ENCODE peak calls at places on chromosomes 11 and 22, in six cellular contexts. One of them, this sample, is unnamed.
A peak's percentile ranks its signal among the peaks of the same experiment; 100 is the strongest.

GRCh38 chr22:30968015-30968923 is at the start of gene MORC2:
- DNase-seq in right lobe of liver: peak; percentile 76
- DNase-seq in AG09309: no peak
- DNase-seq in nephron progenitor cell: no peak
- DNase-seq in cardiac muscle cell: no peak
- DNase-seq in breast epithelium: no peak
- DNase-seq in this sample: peak; percentile 69

GRCh38 chr11:93498099-93499040 is 44.8 kb downstream of the SMCO4 start:
- DNase-seq in right lobe of liver: no peak
- DNase-seq in cardiac muscle cell: no peak
- DNase-seq in nephron progenitor cell: no peak
- DNase-seq in breast epithelium: no peak
- DNase-seq in AG09309: no peak
- DNase-seq in this sample: no peak

GRCh38 chr11:66420671-66421476 is at the start of gene NPAS4:
- DNase-seq in AG09309: no peak
- DNase-seq in cardiac muscle cell: peak; percentile 32
- DNase-seq in breast epithelium: no peak
- DNase-seq in nephron progenitor cell: peak; percentile 26
- DNase-seq in right lobe of liver: no peak
- DNase-seq in this sample: no peak

GRCh38 chr11:78161346-78161745 is 21.9 kb upstream of the ALG8 start:
- DNase-seq in AG09309: no peak
- DNase-seq in cardiac muscle cell: no peak
- DNase-seq in right lobe of liver: no peak
- DNase-seq in nephron progenitor cell: no peak
- DNase-seq in breast epithelium: no peak
- DNase-seq in this sample: no peak

GRCh38 chr11:68014157-68014965 is 4.2 kb downstream of the ALDH3B1 start:
- DNase-seq in AG09309: peak; percentile 45
- DNase-seq in breast epithelium: no peak
- DNase-seq in right lobe of liver: no peak
- DNase-seq in cardiac muscle cell: no peak
- DNase-seq in nephron progenitor cell: no peak
- DNase-seq in this sample: no peak

GRCh38 chr11:65429724-65430405 is 7.3 kb downstream of the NEAT1 start:
- DNase-seq in AG09309: peak; percentile 81
- DNase-seq in right lobe of liver: peak; percentile 83
- DNase-seq in cardiac muscle cell: no peak
- DNase-seq in nephron progenitor cell: no peak
- DNase-seq in breast epithelium: peak; percentile 60
- DNase-seq in this sample: no peak

GRCh38 chr22:23791737-23792645 is 5.2 kb downstream of the SMARCB1 start:
- DNase-seq in right lobe of liver: no peak
- DNase-seq in breast epithelium: no peak
- DNase-seq in AG09309: no peak
- DNase-seq in cardiac muscle cell: no peak
- DNase-seq in nephron progenitor cell: no peak
- DNase-seq in this sample: no peak

GRCh38 chr22:39309881-39310714 is 9.3 kb downstream of the RPL3 start:
- DNase-seq in breast epithelium: no peak
- DNase-seq in right lobe of liver: no peak
- DNase-seq in nephron progenitor cell: no peak
- DNase-seq in cardiac muscle cell: no peak
- DNase-seq in AG09309: no peak
- DNase-seq in this sample: no peak

DNA sequence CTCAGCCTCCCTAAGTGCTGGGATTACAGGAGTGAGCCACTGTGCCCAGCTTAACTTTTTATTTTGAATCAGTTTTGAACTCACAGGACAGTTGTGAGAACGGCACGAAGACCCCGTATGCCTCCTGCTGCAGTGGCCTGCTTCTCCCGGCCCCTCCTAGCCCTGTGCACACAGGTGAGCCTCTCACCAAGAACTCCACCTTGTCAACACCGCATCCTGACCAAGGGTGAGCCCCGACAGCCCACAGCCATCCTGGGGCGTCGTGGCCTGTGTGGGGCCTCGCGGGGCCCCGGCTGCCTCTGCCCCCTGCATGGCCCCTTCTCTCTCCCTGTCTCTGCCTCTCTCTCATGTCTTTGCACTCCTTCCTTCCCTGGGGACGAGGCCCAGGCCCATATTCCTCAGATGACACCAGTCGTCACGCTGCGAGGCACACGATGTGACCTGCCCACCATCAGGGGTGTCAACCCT is 38.8 kb downstream of the GNB1L start:
- DNase-seq in AG09309: no peak
- DNase-seq in right lobe of liver: no peak
- DNase-seq in cardiac muscle cell: no peak
- DNase-seq in nephron progenitor cell: no peak
- DNase-seq in breast epithelium: no peak
- DNase-seq in this sample: no peak
- TF ChIP-seq CTCF in AG09309: no peak
- TF ChIP-seq CTCF in right lobe of liver: no peak
- TF ChIP-seq CTCF in cardiac muscle cell: no peak
- TF ChIP-seq CTCF in nephron progenitor cell: no peak
- TF ChIP-seq CTCF in breast epithelium: no peak
- TF ChIP-seq CTCF in this sample: no peak

DNA sequence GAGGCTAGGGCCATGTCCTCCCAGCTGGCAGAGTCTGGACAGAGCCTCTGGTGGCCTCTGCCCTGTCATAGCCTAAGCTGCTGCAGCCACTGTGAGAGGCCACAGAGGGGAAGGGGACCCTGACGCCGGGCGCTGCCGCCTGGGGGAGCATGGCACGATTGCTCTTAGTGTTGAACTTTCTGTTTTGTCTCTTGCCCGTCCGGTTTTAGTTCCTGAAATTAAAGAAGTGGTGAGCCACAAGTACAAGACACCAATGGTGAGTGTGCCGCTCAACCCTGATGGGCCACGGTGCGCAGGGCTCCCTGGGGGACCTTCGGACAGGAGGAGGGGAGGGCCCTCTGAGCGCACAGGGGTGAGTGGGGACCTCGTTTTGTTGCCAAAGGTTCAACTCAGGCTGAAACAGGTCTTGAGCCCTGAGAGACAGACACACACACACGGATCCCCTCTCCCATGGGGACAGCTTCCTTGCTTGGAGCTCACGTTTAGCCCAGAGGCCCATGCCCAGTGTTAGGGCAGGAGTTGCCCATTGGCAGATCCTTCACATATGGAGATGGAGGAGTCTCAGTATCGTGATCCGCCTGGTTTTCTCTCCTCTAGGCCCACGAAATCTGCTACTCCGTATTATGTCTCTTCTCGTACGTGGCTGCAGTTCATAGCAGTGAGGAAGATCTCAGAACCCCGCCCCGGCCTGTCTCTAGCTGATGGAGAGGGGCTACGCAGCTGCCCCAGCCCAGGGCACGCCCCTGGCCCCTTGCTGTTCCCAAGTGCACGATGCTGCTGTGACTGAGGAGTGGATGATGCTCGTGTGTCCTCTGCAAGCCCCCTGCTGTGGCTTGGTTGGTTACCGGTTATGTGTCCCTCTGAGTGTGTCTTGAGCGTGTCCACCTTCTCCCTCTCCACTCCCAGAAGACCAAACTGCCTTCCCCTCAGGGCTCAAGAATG is 23.8 kb downstream of the MYBPC3 start:
- DNase-seq in AG09309: no peak
- DNase-seq in cardiac muscle cell: no peak
- DNase-seq in nephron progenitor cell: no peak
- DNase-seq in right lobe of liver: no peak
- DNase-seq in breast epithelium: no peak
- DNase-seq in this sample: no peak
- TF ChIP-seq CTCF in AG09309: no peak
- TF ChIP-seq CTCF in cardiac muscle cell: no peak
- TF ChIP-seq CTCF in nephron progenitor cell: no peak
- TF ChIP-seq CTCF in right lobe of liver: no peak
- TF ChIP-seq CTCF in breast epithelium: no peak
- TF ChIP-seq CTCF in this sample: no peak

DNA sequence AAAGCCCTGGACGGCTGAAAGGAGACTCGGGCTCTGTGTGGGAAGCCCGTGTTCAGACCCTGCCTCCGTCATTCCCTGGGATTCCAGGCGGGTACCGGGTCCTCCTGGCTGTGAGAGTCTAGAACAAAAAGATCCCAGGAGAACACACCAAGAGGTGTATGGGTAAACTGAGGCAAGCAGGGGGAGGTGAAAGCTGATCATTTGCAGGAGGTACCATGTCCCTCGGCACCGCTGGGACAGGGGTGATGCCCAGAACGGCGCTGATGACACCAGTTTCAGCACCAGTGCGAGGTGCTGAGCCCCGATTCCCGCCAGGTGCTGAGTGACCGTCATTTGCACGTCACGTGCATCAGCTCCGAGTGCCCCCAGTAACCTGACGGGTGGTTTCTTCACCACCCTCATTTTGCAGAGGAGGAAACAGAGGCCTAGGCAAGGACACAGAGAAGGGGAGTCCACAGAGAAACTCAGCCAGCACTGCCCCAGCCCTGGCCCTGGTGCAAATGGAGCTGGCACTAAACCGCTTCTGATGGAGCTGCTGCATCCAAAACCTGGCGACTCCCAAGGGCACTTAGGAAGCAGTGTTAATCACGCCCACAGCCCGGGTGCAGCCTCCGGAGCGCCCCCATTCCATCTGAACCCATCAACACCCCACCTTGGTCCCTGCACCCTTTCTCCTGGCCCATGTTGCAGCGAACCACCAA is 16.8 kb downstream of the MACROD1 start:
- DNase-seq in breast epithelium: no peak
- DNase-seq in cardiac muscle cell: no peak
- DNase-seq in right lobe of liver: no peak
- DNase-seq in AG09309: no peak
- DNase-seq in nephron progenitor cell: no peak
- DNase-seq in this sample: no peak
- TF ChIP-seq CTCF in breast epithelium: no peak
- TF ChIP-seq CTCF in cardiac muscle cell: no peak
- TF ChIP-seq CTCF in right lobe of liver: no peak
- TF ChIP-seq CTCF in AG09309: no peak
- TF ChIP-seq CTCF in nephron progenitor cell: peak; percentile 13
- TF ChIP-seq CTCF in this sample: peak; percentile 4

DNA sequence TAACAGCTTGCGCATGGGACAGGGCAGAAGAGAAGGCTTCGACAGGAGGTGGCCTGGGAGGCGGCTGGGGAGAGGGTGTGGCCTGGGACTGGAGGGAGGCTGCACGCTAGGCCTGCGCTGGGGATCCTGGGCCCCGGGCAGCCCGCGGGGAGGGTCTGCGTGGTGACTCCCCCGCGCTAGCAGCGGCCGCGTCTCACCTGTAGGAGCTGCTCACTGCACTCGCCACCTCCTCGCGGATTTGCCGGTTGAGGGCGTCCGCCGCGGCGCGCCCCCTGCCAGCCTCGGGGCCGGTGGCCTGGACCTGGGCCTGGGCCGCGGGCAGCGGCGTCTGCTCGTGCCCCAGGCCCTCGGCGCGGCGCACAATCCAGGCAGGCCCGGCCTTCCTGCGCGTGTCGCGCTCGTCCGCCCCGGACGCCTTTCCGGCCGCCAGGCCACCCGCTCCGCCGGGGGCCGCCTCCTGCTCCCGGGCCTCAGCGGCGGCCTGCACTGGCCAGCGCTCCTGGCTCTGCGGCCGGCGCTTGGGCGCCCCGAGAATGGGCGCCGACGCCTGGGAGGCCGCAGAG is 1.5 kb downstream of the MAP6 start:
- DNase-seq in AG09309: no peak
- DNase-seq in cardiac muscle cell: peak; percentile 52
- DNase-seq in right lobe of liver: peak; percentile 34
- DNase-seq in breast epithelium: no peak
- DNase-seq in nephron progenitor cell: peak; percentile 52
- DNase-seq in this sample: no peak
- TF ChIP-seq CTCF in AG09309: no peak
- TF ChIP-seq CTCF in cardiac muscle cell: no peak
- TF ChIP-seq CTCF in right lobe of liver: no peak
- TF ChIP-seq CTCF in breast epithelium: no peak
- TF ChIP-seq CTCF in nephron progenitor cell: no peak
- TF ChIP-seq CTCF in this sample: no peak

GRCh38 chr22:28711341-28711740 is 30.3 kb downstream of the CHEK2 start:
- DNase-seq in nephron progenitor cell: no peak
- DNase-seq in AG09309: no peak
- DNase-seq in breast epithelium: no peak
- DNase-seq in right lobe of liver: no peak
- DNase-seq in cardiac muscle cell: no peak
- DNase-seq in this sample: no peak

GRCh38 chr22:28710112-28710888 is 30.7 kb upstream of the TTC28 start:
- DNase-seq in cardiac muscle cell: no peak
- DNase-seq in nephron progenitor cell: no peak
- DNase-seq in right lobe of liver: no peak
- DNase-seq in AG09309: peak; percentile 61
- DNase-seq in breast epithelium: no peak
- DNase-seq in this sample: no peak

GRCh38 chr22:28710889-28711285 is 30.7 kb downstream of the CHEK2 start:
- DNase-seq in breast epithelium: no peak
- DNase-seq in cardiac muscle cell: no peak
- DNase-seq in nephron progenitor cell: no peak
- DNase-seq in right lobe of liver: no peak
- DNase-seq in AG09309: no peak
- DNase-seq in this sample: no peak

GRCh38 chr22:28714043-28714442 is 27.6 kb downstream of the CHEK2 start:
- DNase-seq in nephron progenitor cell: no peak
- DNase-seq in AG09309: no peak
- DNase-seq in cardiac muscle cell: no peak
- DNase-seq in right lobe of liver: no peak
- DNase-seq in breast epithelium: no peak
- DNase-seq in this sample: no peak

DNA sequence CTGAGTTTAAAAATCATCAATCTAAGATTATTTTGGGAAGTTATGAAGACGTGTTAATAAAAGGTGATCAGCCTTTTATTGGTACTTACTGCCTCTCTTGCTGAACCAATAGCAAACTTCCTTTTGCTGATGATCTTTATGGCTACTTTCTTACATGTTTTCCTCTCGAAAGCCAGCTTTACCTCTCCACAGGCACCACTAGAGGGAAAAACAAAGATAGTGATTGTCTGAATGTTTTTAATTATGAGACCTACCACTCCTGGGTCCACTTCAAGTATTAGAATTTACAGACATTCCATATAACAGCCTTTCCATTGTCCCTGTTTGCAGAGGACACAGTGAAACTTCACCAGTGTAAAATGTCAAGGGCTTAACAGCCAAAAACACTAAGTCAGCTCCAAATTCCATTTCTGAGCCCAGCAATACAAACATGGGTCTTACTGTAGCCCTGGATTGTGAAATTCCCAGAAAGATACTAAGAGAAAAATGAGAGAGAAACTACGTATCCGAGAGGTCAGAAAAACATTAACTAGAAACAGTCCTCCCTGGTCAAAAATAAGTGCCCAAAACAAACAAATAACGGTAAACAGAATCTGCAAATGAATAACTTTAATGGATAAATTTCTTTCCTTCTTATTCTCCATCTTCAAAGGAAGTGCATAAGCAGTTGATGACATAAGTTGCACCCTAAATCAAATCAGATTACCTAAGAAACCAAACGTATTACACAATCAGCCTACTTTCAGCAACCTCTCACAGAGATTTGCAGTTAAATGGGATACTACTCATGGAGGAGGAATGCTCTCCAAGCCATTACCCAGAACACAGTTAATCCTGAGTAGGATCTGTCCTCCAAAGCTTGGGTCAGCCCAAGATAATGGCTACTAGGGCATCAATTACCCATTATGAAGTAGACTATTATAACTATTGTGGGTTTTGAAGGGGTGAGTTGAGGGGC is 29.5 kb downstream of the CHEK2 start:
- DNase-seq in breast epithelium: no peak
- DNase-seq in AG09309: peak; percentile 95
- DNase-seq in cardiac muscle cell: no peak
- DNase-seq in nephron progenitor cell: no peak
- DNase-seq in right lobe of liver: no peak
- DNase-seq in this sample: no peak
- TF ChIP-seq CTCF in breast epithelium: no peak
- TF ChIP-seq CTCF in AG09309: peak; percentile 35
- TF ChIP-seq CTCF in cardiac muscle cell: peak; percentile 28
- TF ChIP-seq CTCF in nephron progenitor cell: no peak
- TF ChIP-seq CTCF in right lobe of liver: no peak
- TF ChIP-seq CTCF in this sample: peak; percentile 39

GRCh38 chr22:29704528-29705285 is 15.1 kb upstream of the CABP7 start:
- DNase-seq in cardiac muscle cell: no peak
- DNase-seq in AG09309: no peak
- DNase-seq in right lobe of liver: no peak
- DNase-seq in breast epithelium: no peak
- DNase-seq in nephron progenitor cell: no peak
- DNase-seq in this sample: no peak
- TF ChIP-seq CTCF in cardiac muscle cell: no peak
- TF ChIP-seq CTCF in AG09309: no peak
- TF ChIP-seq CTCF in right lobe of liver: no peak
- TF ChIP-seq CTCF in breast epithelium: no peak
- TF ChIP-seq CTCF in nephron progenitor cell: no peak
- TF ChIP-seq CTCF in this sample: no peak